ENCODE peak calls at places on chromosomes 16 and 17, in seven cellular contexts. One of them, this sample, is unnamed.

GRCh38 chr17:915416-916201 is 64.0 kb downstream of the NXN start:
- DNase-seq in left ventricle myocardium superior: peak; percentile 54
- DNase-seq in NCI-H460: no peak
- DNase-seq in SJCRH30: no peak
- DNase-seq in anterior cingulate cortex: no peak
- DNase-seq in omental fat pad: no peak
- DNase-seq in stimulated activated naive CD4-positive, alpha-beta T cell: no peak
- DNase-seq in this sample: no peak

GRCh38 chr16:48788475-48788874 is 178.5 kb upstream of the N4BP1 start:
- DNase-seq in stimulated activated naive CD4-positive, alpha-beta T cell: no peak
- DNase-seq in left ventricle myocardium superior: no peak
- DNase-seq in omental fat pad: no peak
- DNase-seq in anterior cingulate cortex: no peak
- DNase-seq in NCI-H460: no peak
- DNase-seq in SJCRH30: no peak
- DNase-seq in this sample: no peak

GRCh38 chr17:40542562-40543411 is 22.5 kb downstream of the CCR7 start:
- DNase-seq in left ventricle myocardium superior: peak; percentile 87
- DNase-seq in stimulated activated naive CD4-positive, alpha-beta T cell: no peak
- DNase-seq in NCI-H460: no peak
- DNase-seq in omental fat pad: peak; percentile 78
- DNase-seq in SJCRH30: peak; percentile 85
- DNase-seq in anterior cingulate cortex: no peak
- DNase-seq in this sample: no peak

GRCh38 chr17:31499771-31500554 is 108.5 kb downstream of the RAB11FIP4 start:
- DNase-seq in stimulated activated naive CD4-positive, alpha-beta T cell: no peak
- DNase-seq in SJCRH30: peak; percentile 73
- DNase-seq in anterior cingulate cortex: peak; percentile 38
- DNase-seq in NCI-H460: no peak
- DNase-seq in left ventricle myocardium superior: peak; percentile 76
- DNase-seq in omental fat pad: no peak
- DNase-seq in this sample: peak; percentile 57

GRCh38 chr17:50634123-50634914 is at the start of gene ABCC3:
- DNase-seq in SJCRH30: no peak
- DNase-seq in anterior cingulate cortex: no peak
- DNase-seq in stimulated activated naive CD4-positive, alpha-beta T cell: no peak
- DNase-seq in NCI-H460: peak; percentile 56
- DNase-seq in omental fat pad: no peak
- DNase-seq in left ventricle myocardium superior: peak; percentile 57
- DNase-seq in this sample: no peak

GRCh38 chr17:83115832-83116231 is 36.4 kb downstream of the METRNL start:
- DNase-seq in NCI-H460: no peak
- DNase-seq in anterior cingulate cortex: no peak
- DNase-seq in left ventricle myocardium superior: no peak
- DNase-seq in omental fat pad: no peak
- DNase-seq in stimulated activated naive CD4-positive, alpha-beta T cell: no peak
- DNase-seq in SJCRH30: no peak
- DNase-seq in this sample: no peak

GRCh38 chr17:17269926-17270773 is 10.9 kb downstream of the COPS3 start:
- DNase-seq in omental fat pad: no peak
- DNase-seq in stimulated activated naive CD4-positive, alpha-beta T cell: peak; percentile 0
- DNase-seq in SJCRH30: peak; percentile 51
- DNase-seq in left ventricle myocardium superior: no peak
- DNase-seq in NCI-H460: no peak
- DNase-seq in anterior cingulate cortex: no peak
- DNase-seq in this sample: no peak

GRCh38 chr16:28935924-28936783 is 4.4 kb downstream of the CD19 start:
- DNase-seq in omental fat pad: peak; percentile 66
- DNase-seq in anterior cingulate cortex: peak; percentile 36
- DNase-seq in SJCRH30: peak; percentile 61
- DNase-seq in left ventricle myocardium superior: peak; percentile 87
- DNase-seq in stimulated activated naive CD4-positive, alpha-beta T cell: peak; percentile 83
- DNase-seq in NCI-H460: peak; percentile 71
- DNase-seq in this sample: peak; percentile 27

GRCh38 chr16:23691483-23692189 is 12.9 kb downstream of the PLK1 start:
- DNase-seq in NCI-H460: no peak
- DNase-seq in anterior cingulate cortex: no peak
- DNase-seq in left ventricle myocardium superior: no peak
- DNase-seq in omental fat pad: no peak
- DNase-seq in stimulated activated naive CD4-positive, alpha-beta T cell: no peak
- DNase-seq in SJCRH30: no peak
- DNase-seq in this sample: no peak

GRCh38 chr17:53668854-53669253 is 153.9 kb upstream of the KIF2B start:
- DNase-seq in omental fat pad: no peak
- DNase-seq in anterior cingulate cortex: no peak
- DNase-seq in stimulated activated naive CD4-positive, alpha-beta T cell: no peak
- DNase-seq in SJCRH30: no peak
- DNase-seq in NCI-H460: no peak
- DNase-seq in left ventricle myocardium superior: no peak
- DNase-seq in this sample: no peak

GRCh38 chr17:39660011-39660360 is 5.2 kb upstream of the TCAP start:
- DNase-seq in omental fat pad: no peak
- DNase-seq in anterior cingulate cortex: no peak
- DNase-seq in SJCRH30: no peak
- DNase-seq in stimulated activated naive CD4-positive, alpha-beta T cell: no peak
- DNase-seq in NCI-H460: no peak
- DNase-seq in left ventricle myocardium superior: no peak
- DNase-seq in this sample: no peak

GRCh38 chr16:7317982-7318381 is 14.7 kb upstream of the RBFOX1 start:
- DNase-seq in omental fat pad: no peak
- DNase-seq in NCI-H460: no peak
- DNase-seq in left ventricle myocardium superior: no peak
- DNase-seq in SJCRH30: no peak
- DNase-seq in stimulated activated naive CD4-positive, alpha-beta T cell: no peak
- DNase-seq in anterior cingulate cortex: no peak
- DNase-seq in this sample: no peak

GRCh38 chr16:85564277-85565051 is 48.7 kb upstream of the GSE1 start:
- DNase-seq in stimulated activated naive CD4-positive, alpha-beta T cell: no peak
- DNase-seq in omental fat pad: no peak
- DNase-seq in SJCRH30: no peak
- DNase-seq in NCI-H460: no peak
- DNase-seq in anterior cingulate cortex: no peak
- DNase-seq in left ventricle myocardium superior: no peak
- DNase-seq in this sample: no peak

GRCh38 chr17:2087597-2088211 is 32.8 kb downstream of the HIC1 start:
- DNase-seq in stimulated activated naive CD4-positive, alpha-beta T cell: no peak
- DNase-seq in anterior cingulate cortex: no peak
- DNase-seq in omental fat pad: no peak
- DNase-seq in left ventricle myocardium superior: peak; percentile 50
- DNase-seq in NCI-H460: no peak
- DNase-seq in SJCRH30: no peak
- DNase-seq in this sample: no peak

GRCh38 chr16:27097671-27098275 is 31.0 kb downstream of the C16orf82 start:
- DNase-seq in anterior cingulate cortex: no peak
- DNase-seq in left ventricle myocardium superior: peak; percentile 88
- DNase-seq in NCI-H460: no peak
- DNase-seq in stimulated activated naive CD4-positive, alpha-beta T cell: no peak
- DNase-seq in omental fat pad: no peak
- DNase-seq in SJCRH30: peak; percentile 21
- DNase-seq in this sample: no peak

GRCh38 chr17:76943781-76944213 is 75.6 kb downstream of the MGAT5B start:
- DNase-seq in omental fat pad: no peak
- DNase-seq in anterior cingulate cortex: no peak
- DNase-seq in left ventricle myocardium superior: no peak
- DNase-seq in stimulated activated naive CD4-positive, alpha-beta T cell: no peak
- DNase-seq in SJCRH30: no peak
- DNase-seq in NCI-H460: no peak
- DNase-seq in this sample: peak; percentile 43

GRCh38 chr17:66541461-66542182 is 239.2 kb downstream of the PRKCA start:
- DNase-seq in omental fat pad: no peak
- DNase-seq in NCI-H460: no peak
- DNase-seq in stimulated activated naive CD4-positive, alpha-beta T cell: no peak
- DNase-seq in SJCRH30: peak; percentile 91
- DNase-seq in left ventricle myocardium superior: no peak
- DNase-seq in anterior cingulate cortex: no peak
- DNase-seq in this sample: no peak

GRCh38 chr16:81480856-81481821 is 36.5 kb downstream of the CMIP start:
- DNase-seq in anterior cingulate cortex: no peak
- DNase-seq in stimulated activated naive CD4-positive, alpha-beta T cell: no peak
- DNase-seq in left ventricle myocardium superior: peak; percentile 65
- DNase-seq in omental fat pad: no peak
- DNase-seq in NCI-H460: no peak
- DNase-seq in SJCRH30: no peak
- DNase-seq in this sample: no peak